ENCODE peak calls at places on chromosome 4, in ten cellular contexts. U is BE2C; A is AG20443; H is skeletal muscle cell; Z is A172; N is activated CD4-positive, alpha-beta T cell treated with anti-CD3 and anti-CD28 coated beads for 36 hours; T is SIG-M5; D is retina; Y is NCI-H69; G is WTC11. B is an unnamed sample.

GRCh38 chr4:86586160-86586572 is 7.9 kb upstream of the PTPN13 start:
- DNase-seq in U (no peak), H (no peak), Y (no peak), Z (no peak), A (peak), G (no peak), N (no peak), D (no peak), T (peak), B (no peak)

GRCh38 chr4:8334786-8335460 is 65.4 kb downstream of the HTRA3 start:
- DNase-seq in T (no peak), N (no peak), Y (no peak), H (no peak), G (no peak), U (no peak), A (no peak), Z (no peak), D (no peak), B (no peak)

GRCh38 chr4:86564795-86565194 is 29.3 kb upstream of the PTPN13 start:
- DNase-seq in Z (no peak), H (no peak), A (no peak), N (no peak), G (no peak), U (no peak), D (no peak), T (no peak), Y (peak), B (no peak)

GRCh38 chr4:119477412-119478053 is 151.1 kb downstream of the PDE5A start:
- DNase-seq in T (no peak), Z (no peak), A (no peak), U (no peak), D (no peak), H (no peak), G (no peak), Y (no peak), N (no peak), B (no peak)

GRCh38 chr4:183204793-183205192 is 105.7 kb downstream of the WWC2 start:
- DNase-seq in N (no peak), G (no peak), H (no peak), U (no peak), A (no peak), D (no peak), T (no peak), Z (no peak), Y (no peak), B (no peak)

GRCh38 chr4:38266616-38267015 is 306.4 kb downstream of the PTTG2 start:
- DNase-seq in G (no peak), D (no peak), U (no peak), H (no peak), A (peak), N (peak), T (no peak), Z (peak), Y (peak), B (no peak)

GRCh38 chr4:158121203-158121586 is 51.6 kb downstream of the GASK1B start:
- DNase-seq in A (peak), G (no peak), U (no peak), Y (no peak), D (no peak), T (no peak), Z (peak), H (peak), N (no peak), B (no peak)

GRCh38 chr4:7581477-7581876 is 146.7 kb upstream of the PSAPL1 start:
- DNase-seq in T (no peak), G (peak), U (no peak), A (no peak), Z (peak), H (no peak), D (no peak), Y (no peak), N (peak), B (no peak)

GRCh38 chr4:37970702-37971101 is 10.5 kb downstream of the PTTG2 start:
- DNase-seq in D (no peak), T (no peak), N (peak), U (peak), Z (peak), A (peak), G (peak), H (no peak), Y (peak), B (no peak)

GRCh38 chr4:128670434-128670999 is 139.0 kb upstream of the JADE1 start:
- DNase-seq in Y (no peak), N (no peak), U (no peak), Z (no peak), T (no peak), G (no peak), A (no peak), H (no peak), D (no peak), B (no peak)

B was measured in NCI-H146.